ENCODE peak calls at places on chromosomes 16 and 17, in seven cellular contexts. One of them, this sample, is unnamed. For H3K27me3, the result is how much of the 10 kb centered on the place peaks cover.

GRCh38 chr16:51657844-51658243 is 506.8 kb upstream of the SALL1 start:
- DNase-seq in tibial nerve: no peak
- DNase-seq in heart left ventricle: no peak
- DNase-seq in left lung: no peak
- DNase-seq in CD8-positive, alpha-beta T cell: no peak
- DNase-seq in esophagus squamous epithelium: no peak
- DNase-seq in sigmoid colon: no peak
- DNase-seq in this sample: no peak

GRCh38 chr17:76077582-76078110 is 1.3 kb upstream of the ZACN start:
- DNase-seq in CD8-positive, alpha-beta T cell: no peak
- DNase-seq in left lung: no peak
- DNase-seq in esophagus squamous epithelium: no peak
- DNase-seq in sigmoid colon: no peak
- DNase-seq in heart left ventricle: no peak
- DNase-seq in tibial nerve: no peak
- DNase-seq in this sample: peak

GRCh38 chr16:27489906-27490305 is 59.8 kb downstream of the GTF3C1 start:
- DNase-seq in left lung: no peak
- DNase-seq in sigmoid colon: no peak
- DNase-seq in esophagus squamous epithelium: no peak
- DNase-seq in CD8-positive, alpha-beta T cell: no peak
- DNase-seq in tibial nerve: no peak
- DNase-seq in heart left ventricle: no peak
- DNase-seq in this sample: no peak

GRCh38 chr16:81514041-81514559 is 69.5 kb downstream of the CMIP start:
- DNase-seq in CD8-positive, alpha-beta T cell: no peak
- DNase-seq in sigmoid colon: no peak
- DNase-seq in esophagus squamous epithelium: no peak
- DNase-seq in tibial nerve: no peak
- DNase-seq in heart left ventricle: no peak
- DNase-seq in left lung: no peak
- DNase-seq in this sample: no peak

GRCh38 chr16:21997693-21998480 is 3.0 kb downstream of the PDZD9 start:
- DNase-seq in sigmoid colon: no peak
- DNase-seq in CD8-positive, alpha-beta T cell: no peak
- DNase-seq in left lung: no peak
- DNase-seq in heart left ventricle: no peak
- DNase-seq in tibial nerve: no peak
- DNase-seq in esophagus squamous epithelium: no peak
- DNase-seq in this sample: no peak

GRCh38 chr17:68422821-68423220 is 34.5 kb downstream of the WIPI1 start:
- DNase-seq in tibial nerve: no peak
- DNase-seq in left lung: no peak
- DNase-seq in esophagus squamous epithelium: no peak
- DNase-seq in sigmoid colon: no peak
- DNase-seq in CD8-positive, alpha-beta T cell: no peak
- DNase-seq in heart left ventricle: no peak
- DNase-seq in this sample: peak

GRCh38 chr17:39208893-39209292 is 8.8 kb downstream of the RPL19 start:
- DNase-seq in CD8-positive, alpha-beta T cell: no peak
- DNase-seq in sigmoid colon: no peak
- DNase-seq in left lung: no peak
- DNase-seq in esophagus squamous epithelium: no peak
- DNase-seq in tibial nerve: no peak
- DNase-seq in heart left ventricle: no peak
- DNase-seq in this sample: peak

GRCh38 chr16:83845263-83845662 is 37.5 kb downstream of the HSBP1 start:
- DNase-seq in sigmoid colon: peak
- DNase-seq in left lung: no peak
- DNase-seq in tibial nerve: no peak
- DNase-seq in heart left ventricle: no peak
- DNase-seq in esophagus squamous epithelium: no peak
- DNase-seq in CD8-positive, alpha-beta T cell: no peak
- DNase-seq in this sample: no peak

GRCh38 chr16:70769761-70770160 is 31.2 kb downstream of the VAC14 start:
- DNase-seq in heart left ventricle: no peak
- DNase-seq in left lung: peak
- DNase-seq in CD8-positive, alpha-beta T cell: no peak
- DNase-seq in tibial nerve: no peak
- DNase-seq in esophagus squamous epithelium: no peak
- DNase-seq in sigmoid colon: no peak
- DNase-seq in this sample: no peak

GRCh38 chr17:58270476-58271290 is 10.1 kb downstream of the MPO start:
- DNase-seq in left lung: no peak
- DNase-seq in CD8-positive, alpha-beta T cell: no peak
- DNase-seq in esophagus squamous epithelium: no peak
- DNase-seq in tibial nerve: no peak
- DNase-seq in heart left ventricle: no peak
- DNase-seq in sigmoid colon: no peak
- DNase-seq in this sample: no peak

GRCh38 chr16:3734758-3735221 is 17.5 kb upstream of the TRAP1 start:
- DNase-seq in heart left ventricle: no peak
- DNase-seq in sigmoid colon: peak
- DNase-seq in tibial nerve: no peak
- DNase-seq in CD8-positive, alpha-beta T cell: no peak
- DNase-seq in left lung: no peak
- DNase-seq in esophagus squamous epithelium: no peak
- DNase-seq in this sample: no peak

DNA sequence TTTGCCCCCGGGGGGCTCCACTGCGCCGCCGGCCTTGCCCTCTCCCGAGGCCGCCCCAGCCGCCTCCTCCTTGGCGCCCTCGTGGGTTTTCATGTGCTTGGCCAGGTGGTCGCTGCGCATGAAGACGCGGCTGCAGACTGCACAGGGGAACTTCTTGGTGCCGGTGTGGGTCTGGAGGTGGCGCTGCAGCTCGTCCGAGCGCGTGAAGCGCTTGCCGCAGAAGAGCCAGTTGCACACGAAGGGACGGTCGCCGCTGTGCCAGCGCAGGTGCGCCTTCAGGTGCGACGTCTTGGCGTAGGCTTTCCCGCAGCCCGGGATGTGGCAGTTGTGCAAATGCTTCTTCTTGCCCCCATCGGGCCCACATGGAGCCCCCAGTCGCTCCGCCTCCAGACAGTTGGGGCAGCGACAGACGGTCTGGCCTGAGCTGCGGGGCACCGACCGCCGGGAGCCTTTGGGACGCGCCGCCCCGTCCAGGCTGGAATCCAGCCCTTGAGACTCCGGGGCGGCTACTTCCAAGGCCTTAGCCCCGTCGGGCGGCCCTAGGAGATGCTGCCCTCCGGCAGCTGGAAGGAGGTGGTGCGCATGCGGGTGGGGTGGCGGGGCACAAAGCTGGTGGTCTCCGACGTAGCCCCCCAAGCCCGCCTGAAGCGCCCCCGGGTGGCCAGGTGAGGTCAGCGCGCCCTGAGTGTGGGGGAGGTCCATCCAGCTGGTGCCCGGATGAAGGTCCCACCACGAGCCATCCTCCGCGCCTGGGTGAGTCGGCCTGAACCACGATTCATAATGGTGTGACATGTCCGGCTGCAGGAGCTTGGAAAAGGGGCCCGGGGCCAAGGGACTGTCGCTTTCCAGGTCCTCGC is 3.4 kb downstream of the SP6 start:
- DNase-seq in left lung: peak
- DNase-seq in tibial nerve: no peak
- DNase-seq in CD8-positive, alpha-beta T cell: no peak
- DNase-seq in heart left ventricle: no peak
- DNase-seq in sigmoid colon: no peak
- DNase-seq in esophagus squamous epithelium: no peak
- DNase-seq in this sample: no peak
- H3K27me3 ChIP-seq in left lung: half or more
- H3K27me3 ChIP-seq in tibial nerve: under half
- H3K27me3 ChIP-seq in CD8-positive, alpha-beta T cell: half or more
- H3K27me3 ChIP-seq in heart left ventricle: half or more
- H3K27me3 ChIP-seq in sigmoid colon: half or more
- H3K27me3 ChIP-seq in esophagus squamous epithelium: under half
- H3K27me3 ChIP-seq in this sample: under half

GRCh38 chr16:47035436-47035835 is 62.0 kb upstream of the DNAJA2 start:
- DNase-seq in heart left ventricle: no peak
- DNase-seq in left lung: no peak
- DNase-seq in sigmoid colon: no peak
- DNase-seq in tibial nerve: no peak
- DNase-seq in esophagus squamous epithelium: no peak
- DNase-seq in CD8-positive, alpha-beta T cell: no peak
- DNase-seq in this sample: no peak

GRCh38 chr16:47034455-47034854 is 61.0 kb upstream of the DNAJA2 start:
- DNase-seq in heart left ventricle: no peak
- DNase-seq in left lung: no peak
- DNase-seq in sigmoid colon: no peak
- DNase-seq in CD8-positive, alpha-beta T cell: no peak
- DNase-seq in esophagus squamous epithelium: no peak
- DNase-seq in tibial nerve: no peak
- DNase-seq in this sample: no peak

GRCh38 chr16:47037396-47037745 is 63.9 kb upstream of the DNAJA2 start:
- DNase-seq in heart left ventricle: peak
- DNase-seq in sigmoid colon: peak
- DNase-seq in esophagus squamous epithelium: no peak
- DNase-seq in CD8-positive, alpha-beta T cell: no peak
- DNase-seq in tibial nerve: no peak
- DNase-seq in left lung: no peak
- DNase-seq in this sample: peak

GRCh38 chr16:47036201-47036600 is 62.7 kb upstream of the DNAJA2 start:
- DNase-seq in CD8-positive, alpha-beta T cell: no peak
- DNase-seq in esophagus squamous epithelium: no peak
- DNase-seq in tibial nerve: no peak
- DNase-seq in heart left ventricle: no peak
- DNase-seq in sigmoid colon: no peak
- DNase-seq in left lung: no peak
- DNase-seq in this sample: no peak

DNA sequence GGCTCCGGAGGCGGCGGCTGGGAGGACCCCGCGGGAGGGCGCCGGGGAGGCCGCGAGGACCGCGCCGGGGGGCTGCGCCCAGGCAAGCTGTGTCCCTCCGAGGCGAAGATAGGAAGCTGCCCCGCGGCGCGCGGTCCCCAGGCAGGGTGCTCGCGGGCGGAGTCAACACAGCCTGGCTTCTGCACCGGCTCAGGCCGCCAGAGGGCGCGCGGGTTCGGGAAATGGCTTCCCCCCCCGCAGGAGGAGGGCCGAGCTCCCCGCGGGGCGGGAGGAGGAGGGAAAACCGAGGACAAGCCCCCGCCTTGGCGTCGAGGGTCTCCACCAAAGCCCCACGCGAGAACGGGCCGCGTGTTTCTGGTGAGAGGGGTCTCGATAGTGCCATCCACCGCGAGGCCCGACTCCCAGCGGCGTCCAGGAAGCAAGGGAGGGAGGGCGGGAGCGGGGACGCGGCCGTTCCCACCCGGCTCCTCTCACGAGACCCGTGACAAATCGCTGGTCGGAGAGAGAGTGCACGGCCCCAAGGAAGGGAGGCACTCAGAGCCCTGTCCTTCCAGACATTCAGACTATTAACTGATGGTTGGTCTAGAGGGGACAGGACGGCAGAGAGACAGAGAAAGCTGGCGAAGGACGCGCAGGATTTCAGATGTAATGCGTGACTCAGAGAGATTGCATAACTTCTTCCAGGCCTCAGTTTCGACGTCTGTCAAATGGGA is 64.4 kb upstream of the DNAJA2 start:
- DNase-seq in CD8-positive, alpha-beta T cell: peak
- DNase-seq in esophagus squamous epithelium: peak
- DNase-seq in heart left ventricle: peak
- DNase-seq in sigmoid colon: peak
- DNase-seq in left lung: peak
- DNase-seq in tibial nerve: peak
- DNase-seq in this sample: peak
- H3K27me3 ChIP-seq in CD8-positive, alpha-beta T cell: under half
- H3K27me3 ChIP-seq in esophagus squamous epithelium: under half
- H3K27me3 ChIP-seq in heart left ventricle: under half
- H3K27me3 ChIP-seq in sigmoid colon: under half
- H3K27me3 ChIP-seq in left lung: under half
- H3K27me3 ChIP-seq in tibial nerve: under half
- H3K27me3 ChIP-seq in this sample: under half

DNA sequence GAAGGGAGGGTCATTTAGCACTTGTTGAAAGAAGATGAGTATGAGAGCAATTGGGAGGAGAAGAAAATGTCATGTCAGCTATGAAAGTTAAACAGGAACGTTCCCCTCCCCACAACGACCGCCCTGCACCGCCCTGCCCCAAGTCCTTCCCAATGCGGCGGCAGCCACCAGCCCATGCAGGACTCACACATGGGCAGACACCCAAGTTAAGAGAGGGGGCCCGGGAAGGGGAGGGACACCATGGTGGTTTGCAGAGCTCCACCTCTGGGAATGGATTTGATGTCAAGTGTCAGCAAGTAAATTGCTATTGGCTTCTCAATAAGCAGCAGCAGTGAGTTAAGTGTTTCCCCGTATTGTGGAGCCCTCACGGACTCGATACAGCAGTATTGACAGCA is 22.8 kb downstream of the ZFHX3 start:
- DNase-seq in heart left ventricle: peak
- DNase-seq in left lung: no peak
- DNase-seq in esophagus squamous epithelium: no peak
- DNase-seq in sigmoid colon: peak
- DNase-seq in tibial nerve: no peak
- DNase-seq in CD8-positive, alpha-beta T cell: no peak
- DNase-seq in this sample: no peak
- H3K27me3 ChIP-seq in heart left ventricle: under half
- H3K27me3 ChIP-seq in left lung: under half
- H3K27me3 ChIP-seq in esophagus squamous epithelium: under half
- H3K27me3 ChIP-seq in sigmoid colon: under half
- H3K27me3 ChIP-seq in tibial nerve: under half
- H3K27me3 ChIP-seq in CD8-positive, alpha-beta T cell: under half
- H3K27me3 ChIP-seq in this sample: under half

DNA sequence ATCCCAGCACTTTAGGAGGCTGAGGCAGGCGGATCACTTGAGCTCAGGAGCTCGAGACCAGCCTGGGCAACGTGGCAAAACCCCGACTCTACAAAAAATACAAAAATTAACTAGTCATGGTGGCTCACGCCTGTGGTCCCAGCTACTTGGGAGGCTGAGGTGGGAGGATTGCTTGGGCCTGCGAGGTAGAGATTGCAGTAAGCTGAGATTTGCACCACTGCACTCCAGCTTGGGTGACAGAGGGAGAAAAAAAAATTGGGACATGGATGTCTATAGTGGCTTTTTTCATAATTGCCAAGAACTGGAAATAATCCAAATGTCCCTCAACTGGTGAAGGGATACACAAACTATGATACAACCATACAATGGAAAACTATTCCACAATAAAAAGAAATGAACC is 28.6 kb downstream of the OSBPL7 start:
- DNase-seq in tibial nerve: no peak
- DNase-seq in esophagus squamous epithelium: no peak
- DNase-seq in heart left ventricle: no peak
- DNase-seq in left lung: no peak
- DNase-seq in sigmoid colon: no peak
- DNase-seq in CD8-positive, alpha-beta T cell: no peak
- DNase-seq in this sample: no peak
- H3K27me3 ChIP-seq in tibial nerve: under half
- H3K27me3 ChIP-seq in esophagus squamous epithelium: under half
- H3K27me3 ChIP-seq in heart left ventricle: half or more
- H3K27me3 ChIP-seq in left lung: half or more
- H3K27me3 ChIP-seq in sigmoid colon: half or more
- H3K27me3 ChIP-seq in CD8-positive, alpha-beta T cell: under half
- H3K27me3 ChIP-seq in this sample: under half

DNA sequence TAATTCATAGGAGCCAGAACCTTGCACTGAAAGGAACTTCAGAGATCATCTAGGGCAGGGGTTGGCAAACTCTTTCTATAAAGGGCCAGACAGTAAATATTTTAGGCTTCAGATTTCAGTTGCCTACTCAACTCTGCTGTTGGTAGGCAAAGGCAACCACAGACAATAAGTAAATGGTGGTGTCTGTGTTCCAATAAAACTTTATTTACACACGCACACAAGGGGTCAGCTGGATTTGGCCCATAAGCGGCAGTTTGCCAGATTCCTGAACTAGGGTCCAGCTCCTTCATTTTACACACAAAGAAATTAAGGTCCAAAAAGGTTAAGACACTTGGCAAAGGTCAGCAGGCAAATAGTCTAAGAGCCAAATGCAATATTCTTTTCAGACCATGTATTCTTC is 107.3 kb downstream of the SPAG9 start:
- DNase-seq in sigmoid colon: no peak
- DNase-seq in left lung: no peak
- DNase-seq in esophagus squamous epithelium: no peak
- DNase-seq in CD8-positive, alpha-beta T cell: no peak
- DNase-seq in heart left ventricle: no peak
- DNase-seq in tibial nerve: no peak
- DNase-seq in this sample: no peak
- H3K27me3 ChIP-seq in sigmoid colon: under half
- H3K27me3 ChIP-seq in left lung: under half
- H3K27me3 ChIP-seq in esophagus squamous epithelium: under half
- H3K27me3 ChIP-seq in CD8-positive, alpha-beta T cell: under half
- H3K27me3 ChIP-seq in heart left ventricle: under half
- H3K27me3 ChIP-seq in tibial nerve: under half
- H3K27me3 ChIP-seq in this sample: under half